ENCODE peak calls at places on chromosome 11, in eight cellular contexts. M is adrenal gland, D is HCT116, T is tibial nerve, C is prostate gland, Q is upper lobe of left lung, K is uterus, G is A549. S is an unnamed sample.

GRCh38 chr11:109902764-109903436 is 190.3 kb upstream of the ZC3H12C start:
- DNase-seq in M (no peak), D (no peak), T (no peak), C (no peak), Q (no peak), K (no peak), G (no peak), S (no peak)

GRCh38 chr11:113896156-113896879 is 8.3 kb upstream of the HTR3B start:
- DNase-seq in M (peak; percentile 31), D (peak; percentile 10), T (peak; percentile 54), C (peak; percentile 46), Q (no peak), K (peak; percentile 30), G (peak; percentile 22), S (peak; percentile 76)

GRCh38 chr11:44860967-44861828 is 89.5 kb downstream of the TP53I11 start:
- DNase-seq in M (no peak), D (no peak), T (no peak), C (no peak), Q (peak; percentile 28), K (no peak), G (no peak), S (peak; percentile 18)

GRCh38 chr11:126380909-126381308 is 25.4 kb downstream of the ST3GAL4 start:
- DNase-seq in M (no peak), D (no peak), T (no peak), C (no peak), Q (no peak), K (no peak), G (no peak), S (no peak)

GRCh38 chr11:10108901-10109665 is 184.9 kb downstream of the SBF2 start:
- DNase-seq in M (peak; percentile 36), D (no peak), T (no peak), C (no peak), Q (no peak), K (peak; percentile 36), G (no peak), S (no peak)

GRCh38 chr11:62142921-62143320 is 19.1 kb downstream of the INCENP start:
- DNase-seq in M (no peak), D (no peak), T (no peak), C (no peak), Q (no peak), K (no peak), G (no peak), S (peak; percentile 4)

GRCh38 chr11:47946682-47947575 is 33.4 kb upstream of the PTPRJ start:
- DNase-seq in M (peak; percentile 84), D (peak; percentile 84), T (peak; percentile 77), C (peak; percentile 78), Q (no peak), K (peak; percentile 86), G (peak; percentile 95), S (no peak)

GRCh38 chr11:114284021-114284420 is 12.2 kb upstream of the NNMT start:
- DNase-seq in M (no peak), D (no peak), T (no peak), C (no peak), Q (no peak), K (peak; percentile 36), G (no peak), S (no peak)

GRCh38 chr11:86152006-86152862 is 83.3 kb upstream of the PICALM start:
- DNase-seq in M (no peak), D (no peak), T (no peak), C (no peak), Q (no peak), K (no peak), G (no peak), S (no peak)

GRCh38 chr11:93567406-93567819 is 24.2 kb upstream of the SMCO4 start:
- DNase-seq in M (peak; percentile 93), D (no peak), T (peak; percentile 12), C (peak; percentile 70), Q (peak; percentile 16), K (peak; percentile 47), G (no peak), S (no peak)

GRCh38 chr11:6321961-6322362 is 1.7 kb upstream of the CAVIN3 start:
- DNase-seq in M (no peak), D (peak; percentile 52), T (no peak), C (no peak), Q (no peak), K (no peak), G (no peak), S (no peak)

GRCh38 chr11:73972620-73973449 is 9.8 kb downstream of the UCP2 start:
- DNase-seq in M (no peak), D (no peak), T (no peak), C (no peak), Q (no peak), K (no peak), G (no peak), S (no peak)

GRCh38 chr11:68872216-68873003 is 30.7 kb upstream of the CPT1A start:
- DNase-seq in M (no peak), D (no peak), T (no peak), C (peak; percentile 20), Q (no peak), K (no peak), G (no peak), S (no peak)

GRCh38 chr11:110373061-110373702 is 56.6 kb upstream of the FDX1 start:
- DNase-seq in M (peak; percentile 73), D (no peak), T (no peak), C (no peak), Q (no peak), K (no peak), G (peak; percentile 31), S (no peak)

GRCh38 chr11:110601941-110602340 is 110.3 kb downstream of the ARHGAP20 start:
- DNase-seq in M (no peak), D (no peak), T (no peak), C (no peak), Q (no peak), K (no peak), G (no peak), S (no peak)

GRCh38 chr11:94751806-94752205 is 16.4 kb upstream of the AMOTL1 start:
- DNase-seq in M (no peak), D (no peak), T (no peak), C (no peak), Q (no peak), K (no peak), G (no peak), S (no peak)
- H3K27ac ChIP-seq in M (no peak overlapping the region), D (no peak overlapping the region), T (no peak overlapping the region), C (no peak overlapping the region), Q (peak overlapping the region; percentile 56), K (peak overlapping the region; percentile 43), G (no peak overlapping the region), S (no peak overlapping the region)

GRCh38 chr11:103279821-103280220 is 170.6 kb downstream of the DYNC2H1 start:
- DNase-seq in M (no peak), D (no peak), T (no peak), C (no peak), Q (no peak), K (no peak), G (no peak), S (no peak)
- H3K4me1 ChIP-seq in M (no peaks in the 10 kb centered on the region), D (no peaks in the 10 kb centered on the region), T (no peaks in the 10 kb centered on the region), C (no peaks in the 10 kb centered on the region), Q (no peaks in the 10 kb centered on the region), K (no peaks in the 10 kb centered on the region), G (peaks cover 10% of the 10 kb centered on the region), S (no peaks in the 10 kb centered on the region)

GRCh38 chr11:11732116-11732515 is 109.7 kb upstream of the USP47 start:
- DNase-seq in M (no peak), D (no peak), T (no peak), C (no peak), Q (no peak), K (no peak), G (no peak), S (no peak)

GRCh38 chr11:11728371-11728770 is 106.6 kb upstream of the GALNT18 start:
- DNase-seq in M (no peak), D (no peak), T (no peak), C (no peak), Q (no peak), K (no peak), G (no peak), S (no peak)

GRCh38 chr11:11733246-11733763 is 108.5 kb upstream of the USP47 start:
- DNase-seq in M (no peak), D (no peak), T (no peak), C (no peak), Q (no peak), K (no peak), G (no peak), S (no peak)

GRCh38 chr11:11735586-11735985 is 106.2 kb upstream of the USP47 start:
- DNase-seq in M (no peak), D (no peak), T (no peak), C (no peak), Q (no peak), K (no peak), G (no peak), S (no peak)

DNA sequence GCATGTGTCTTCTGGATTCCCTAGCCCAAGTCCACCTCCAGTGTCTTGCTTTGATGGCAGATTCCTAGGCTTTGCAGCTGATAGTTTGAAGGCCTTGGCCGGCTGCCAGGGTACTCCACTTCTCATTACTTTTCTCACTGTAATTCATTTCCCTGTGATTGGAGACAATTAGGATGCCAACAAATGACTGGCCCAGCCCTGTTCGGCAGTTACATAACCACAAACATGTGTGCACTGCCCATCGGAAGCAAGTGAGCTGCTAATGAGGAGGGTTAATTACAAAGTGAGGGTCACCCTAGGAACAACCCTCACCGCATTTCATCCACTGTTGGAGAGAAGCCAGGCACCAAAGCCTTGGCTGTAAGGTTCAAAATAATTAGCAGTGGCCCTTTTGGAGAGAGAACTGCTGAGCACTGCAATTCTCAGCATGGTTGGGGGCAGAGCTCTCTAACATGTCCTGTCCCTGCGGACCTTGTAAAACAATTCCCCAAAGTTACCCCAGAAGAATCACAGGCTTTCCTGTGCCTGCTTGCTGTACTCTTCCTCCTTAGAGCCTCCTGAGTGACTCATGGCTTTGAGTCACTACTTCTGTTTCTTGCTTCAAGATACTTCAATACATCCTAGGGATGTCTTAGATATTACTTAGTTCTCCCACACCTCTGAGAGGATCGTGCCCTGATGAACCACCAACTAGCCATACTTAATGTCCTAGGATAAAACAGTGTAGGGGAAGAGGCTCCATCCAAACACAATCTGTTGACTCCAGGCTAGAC is 109.7 kb upstream of the GALNT18 start:
- DNase-seq in M (peak; percentile 24), D (peak; percentile 68), T (no peak), C (no peak), Q (no peak), K (no peak), G (peak; percentile 10), S (no peak)
- TF ChIP-seq POLR2A in M (no peak), D (no peak), T (no peak), C (no peak), Q (no peak), K (no peak), G (no peak), S (no peak)

DNA sequence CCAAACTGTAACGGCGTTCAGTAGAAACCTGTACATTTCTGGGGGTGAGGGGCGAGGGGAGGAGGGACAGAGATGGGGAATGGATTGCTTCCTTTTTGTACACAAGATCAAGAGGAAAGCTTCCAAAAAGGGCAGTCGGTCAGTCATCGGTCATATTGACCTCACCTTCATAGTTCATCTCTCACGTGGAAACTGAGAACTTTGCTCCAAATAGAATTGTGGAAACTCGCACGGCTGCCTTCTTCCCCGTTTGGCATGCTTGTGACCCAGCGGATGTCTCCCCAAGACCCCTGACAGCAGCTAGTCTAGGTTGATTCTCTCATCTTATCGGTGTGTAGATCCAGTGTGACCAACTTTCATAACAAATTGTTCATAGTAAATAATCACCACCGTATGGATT is 47.6 kb downstream of the KCNC1 start:
- DNase-seq in M (no peak), D (no peak), T (no peak), C (no peak), Q (no peak), K (no peak), G (no peak), S (no peak)
- H3K27ac ChIP-seq in M (no peak overlapping the region), D (no peak overlapping the region), T (no peak overlapping the region), C (no peak overlapping the region), Q (no peak overlapping the region), K (no peak overlapping the region), G (no peak overlapping the region), S (no peak overlapping the region)

S was measured in Peyer's patch.